ENCODE peak calls at places on chromosomes 6 and 20, in four cellular contexts. Y is upper lobe of left lung; B is pancreas; V is CD4-positive, CD25-positive, alpha-beta regulatory T cell. C is an unnamed sample. For H3K4me1 and H3K36me3, the result is how much of the 10 kb centered on the place peaks cover.

GRCh38 chr6:96762599-96762998 is 74.7 kb downstream of the GPR63 start:
- ATAC-seq in V (no peak), B (no peak), Y (peak), C (no peak)

GRCh38 chr6:134168580-134169223 is 116.3 kb upstream of the SLC2A12 start:
- ATAC-seq in B (no peak), V (no peak), Y (no peak), C (no peak)

GRCh38 chr6:36663504-36664446 is 14.7 kb upstream of the CDKN1A start:
- ATAC-seq in Y (no peak), B (no peak), V (no peak), C (no peak)

GRCh38 chr6:144647406-144647964 is 362.4 kb downstream of the UTRN start:
- ATAC-seq in Y (no peak), V (no peak), B (peak), C (no peak)

GRCh38 chr6:49072146-49072545 is 390.9 kb downstream of the MMUT start:
- ATAC-seq in V (no peak), B (no peak), Y (no peak), C (no peak)

GRCh38 chr6:144857086-144857485 is 572.0 kb downstream of the UTRN start:
- ATAC-seq in V (no peak), Y (no peak), B (no peak), C (no peak)

GRCh38 chr6:45493761-45494160 is 116.0 kb upstream of the SUPT3H start:
- ATAC-seq in Y (no peak), V (no peak), B (no peak), C (no peak)

GRCh38 chr6:54717849-54718455 is 128.6 kb upstream of the FAM83B start:
- ATAC-seq in Y (peak), V (no peak), B (peak), C (no peak)

GRCh38 chr6:137849709-137850093 is 17.4 kb upstream of the TNFAIP3 start:
- ATAC-seq in B (no peak), V (no peak), Y (no peak), C (no peak)

GRCh38 chr6:88520020-88520338 is 353.8 kb upstream of the CNR1 start:
- ATAC-seq in B (no peak), Y (peak), V (no peak), C (no peak)

GRCh38 chr6:34722451-34722850 is 25.9 kb upstream of the ILRUN start:
- ATAC-seq in Y (no peak), V (no peak), B (no peak), C (no peak)

GRCh38 chr6:12923644-12924235 is 207.2 kb downstream of the PHACTR1 start:
- ATAC-seq in V (no peak), B (no peak), Y (no peak), C (no peak)

GRCh38 chr6:25579902-25580495 is 72.0 kb upstream of the SCGN start:
- ATAC-seq in Y (no peak), B (no peak), V (no peak), C (no peak)

DNA sequence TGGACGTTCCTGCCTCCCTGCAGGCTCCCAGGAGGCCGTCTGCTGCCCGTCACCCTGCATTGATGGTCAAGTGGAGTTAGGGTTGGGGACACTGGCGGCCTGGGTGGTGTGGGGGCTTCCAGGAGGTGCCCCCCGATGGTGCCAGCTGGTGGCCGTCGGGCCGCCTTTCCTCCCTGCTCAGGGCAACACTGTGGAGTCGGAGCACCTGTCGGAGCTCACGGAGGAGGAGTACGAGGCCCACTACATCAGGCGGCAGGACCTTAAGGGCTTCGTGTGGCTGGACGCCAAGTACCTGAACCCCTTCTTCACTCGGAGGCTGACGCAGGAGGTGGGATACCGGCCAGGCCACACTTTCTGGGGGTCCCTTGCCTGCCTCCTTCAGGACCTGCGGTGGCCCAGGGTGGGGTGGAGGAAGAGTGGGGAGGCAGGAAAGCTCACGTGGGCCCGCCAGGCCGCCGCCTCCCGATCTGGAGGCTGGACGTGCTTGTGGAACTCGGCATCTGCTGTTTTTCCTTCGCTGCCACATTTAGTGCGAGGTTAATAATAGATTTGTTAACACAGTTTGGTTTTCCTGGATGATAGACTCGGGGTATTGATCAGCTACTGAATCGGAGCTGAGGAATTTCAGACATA is 28.6 kb downstream of the SPATA2 start:
- ATAC-seq in B (no peak), Y (no peak), V (no peak), C (no peak)
- H3K4me1 ChIP-seq in B (under half), Y (under half), V (under half), C (half or more)

DNA sequence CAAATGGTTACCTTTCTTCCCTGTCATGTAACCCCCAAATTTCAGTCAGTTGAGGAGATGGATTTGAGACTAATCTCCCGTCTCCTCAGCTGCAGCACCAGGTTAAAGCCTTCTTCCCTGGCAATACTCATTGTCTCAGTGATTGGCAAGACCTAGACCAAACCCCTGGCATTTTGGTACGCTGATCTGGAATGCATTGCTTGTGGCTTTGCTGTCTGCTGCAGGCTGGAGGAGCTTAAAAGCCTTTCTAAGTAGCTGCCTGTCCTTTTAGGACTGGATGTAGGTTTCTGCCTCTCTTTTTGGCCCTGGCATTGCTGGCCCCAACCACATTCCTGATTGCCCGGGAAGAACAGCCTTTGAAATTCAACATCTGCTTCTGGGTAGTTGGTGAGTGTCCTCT is 729.6 kb upstream of the GJE1 start:
- ATAC-seq in V (no peak), B (no peak), Y (no peak), C (no peak)
- H3K4me3 ChIP-seq in V (no peak), B (no peak), Y (no peak), C (no peak)

GRCh38 chr20:46464451-46464850 is 48.9 kb downstream of the ZNF334 start:
- ATAC-seq in V (no peak), Y (no peak), B (no peak), C (no peak)

GRCh38 chr20:46463852-46464251 is 49.5 kb downstream of the ZNF334 start:
- ATAC-seq in B (no peak), V (no peak), Y (peak), C (no peak)

DNA sequence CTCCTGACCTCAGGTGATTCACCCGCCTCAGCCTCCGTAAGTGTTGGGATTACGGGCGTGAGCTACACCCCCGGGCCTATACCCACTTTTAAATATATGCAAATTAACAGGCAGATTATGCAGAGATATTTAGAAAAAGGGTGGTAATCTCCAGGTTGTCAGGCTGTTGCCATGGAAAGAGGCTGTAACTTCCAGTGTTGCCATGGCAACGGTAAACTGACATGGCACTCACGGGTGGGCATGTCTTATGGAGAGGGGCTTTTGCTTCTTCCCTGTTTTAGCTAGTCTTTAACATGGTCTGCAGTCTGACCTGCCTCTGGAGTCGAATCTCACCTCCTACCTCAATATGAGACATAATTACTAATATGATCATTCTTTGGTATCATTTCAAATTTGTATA is 44.9 kb downstream of the ZNF334 start:
- ATAC-seq in V (no peak), Y (no peak), B (no peak), C (no peak)
- H3K36me3 ChIP-seq in V (under half), Y (under half), B (under half), C (under half)

GRCh38 chr20:53654932-53655674 is 61.5 kb upstream of the ZNF217 start:
- ATAC-seq in Y (no peak), B (peak), V (no peak), C (no peak)

GRCh38 chr20:53656653-53657288 is 63.1 kb upstream of the ZNF217 start:
- ATAC-seq in Y (no peak), V (no peak), B (no peak), C (no peak)

GRCh38 chr20:53655909-53656652 is 62.4 kb upstream of the ZNF217 start:
- ATAC-seq in B (no peak), Y (no peak), V (no peak), C (no peak)

GRCh38 chr20:53652859-53653520 is 59.4 kb upstream of the ZNF217 start:
- ATAC-seq in Y (no peak), V (no peak), B (peak), C (no peak)

GRCh38 chr20:53652090-53652858 is 58.6 kb upstream of the ZNF217 start:
- ATAC-seq in Y (no peak), V (peak), B (peak), C (no peak)
- H3K4me1 ChIP-seq in Y (under half), V (under half), B (under half), C (under half)

DNA sequence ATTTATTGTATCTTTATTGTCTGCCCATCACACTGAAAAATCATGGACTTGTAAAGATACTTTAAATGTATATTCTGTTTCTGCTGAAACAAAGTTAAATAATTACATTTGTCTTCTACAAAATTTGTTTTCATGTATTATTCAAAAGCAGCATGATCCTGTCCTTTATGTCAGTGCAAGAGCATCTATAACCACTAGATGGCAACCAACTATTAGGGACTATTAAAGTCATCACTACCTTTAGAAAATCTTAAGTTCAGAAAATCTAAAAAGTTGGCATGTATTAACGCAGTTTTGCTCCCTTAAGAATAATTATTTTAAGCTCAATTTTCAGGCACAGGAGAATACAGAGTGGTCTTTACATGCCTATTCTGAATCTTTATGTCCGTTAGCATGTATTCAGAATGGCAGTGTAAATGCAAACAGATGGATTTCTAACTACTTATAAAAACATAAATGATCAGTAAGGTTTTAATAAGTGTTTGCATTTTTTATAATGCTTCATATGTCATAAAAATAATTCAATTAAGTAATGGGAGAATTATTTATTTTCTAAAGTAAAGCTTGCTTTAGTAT is 17.8 kb downstream of the TMEM30A start:
- ATAC-seq in Y (peak), V (peak), B (peak), C (no peak)
- H3K4me3 ChIP-seq in Y (no peak), V (no peak), B (no peak), C (no peak)

GRCh38 chr20:1165521-1165920 is 19.3 kb downstream of the TMEM74B start:
- ATAC-seq in B (no peak), V (no peak), Y (no peak), C (no peak)
- H3K36me3 ChIP-seq in B (under half), V (half or more), Y (half or more), C (half or more)

DNA sequence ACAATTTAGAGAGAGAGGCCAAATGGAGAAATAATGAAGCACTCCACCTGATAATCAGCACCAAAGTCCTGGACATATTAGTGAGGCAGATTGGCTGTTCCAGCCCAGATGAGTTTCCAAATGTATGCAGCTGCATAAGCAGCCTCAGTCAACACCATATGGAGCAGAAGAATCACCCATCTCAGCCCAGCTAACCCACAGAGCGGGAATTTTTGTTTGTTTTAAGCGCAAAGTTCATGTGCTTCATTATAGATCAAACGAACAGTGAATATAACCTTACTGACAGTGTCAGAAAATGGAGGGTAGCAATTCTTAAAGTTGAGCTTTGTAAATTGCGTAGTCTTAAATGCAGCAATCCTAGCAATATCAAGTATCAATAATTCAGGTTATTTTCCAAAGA is 234.0 kb upstream of the CEP162 start:
- ATAC-seq in Y (no peak), B (no peak), V (no peak), C (no peak)
- H3K4me1 ChIP-seq in Y (under half), B (under half), V (under half), C (under half)

GRCh38 chr6:31114540-31114876 is at the start of gene PSORS1C1:
- ATAC-seq in B (peak), Y (peak), V (no peak), C (peak)

GRCh38 chr6:31113861-31114539 is 600 bp upstream of the PSORS1C1 start:
- ATAC-seq in Y (no peak), V (no peak), B (peak), C (peak)

GRCh38 chr6:31115941-31116560 is 1.5 kb downstream of the PSORS1C1 start:
- ATAC-seq in V (no peak), B (no peak), Y (no peak), C (no peak)

GRCh38 chr6:31116661-31117385 is 2.2 kb downstream of the PSORS1C1 start:
- ATAC-seq in Y (no peak), V (no peak), B (no peak), C (peak)

GRCh38 chr6:31114970-31115849 is 610 bp downstream of the PSORS1C1 start:
- ATAC-seq in Y (no peak), B (no peak), V (peak), C (no peak)
- H3K4me3 ChIP-seq in Y (no peak), B (no peak), V (no peak), C (peak)

GRCh38 chr20:44087857-44088120 is 99.2 kb downstream of the JPH2 start:
- ATAC-seq in B (no peak), V (no peak), Y (no peak), C (no peak)

GRCh38 chr20:44091026-44091425 is 96.0 kb downstream of the JPH2 start:
- ATAC-seq in V (no peak), Y (no peak), B (no peak), C (no peak)

GRCh38 chr20:44087051-44087856 is 99.7 kb downstream of the JPH2 start:
- ATAC-seq in B (no peak), V (no peak), Y (no peak), C (peak)

GRCh38 chr20:44092551-44093248 is 94.3 kb downstream of the JPH2 start:
- ATAC-seq in B (no peak), Y (no peak), V (no peak), C (no peak)

GRCh38 chr20:44089987-44090674 is 96.9 kb downstream of the JPH2 start:
- ATAC-seq in Y (no peak), B (peak), V (no peak), C (no peak)
- H3K36me3 ChIP-seq in Y (under half), B (under half), V (under half), C (under half)

GRCh38 chr20:63178889-63179751 is 36.8 kb downstream of the YTHDF1 start:
- ATAC-seq in Y (no peak), B (peak), V (peak), C (peak)

GRCh38 chr20:63181226-63181625 is 34.7 kb downstream of the YTHDF1 start:
- ATAC-seq in Y (no peak), V (no peak), B (no peak), C (no peak)

GRCh38 chr20:63182425-63182824 is 33.5 kb downstream of the YTHDF1 start:
- ATAC-seq in Y (no peak), V (no peak), B (no peak), C (no peak)

GRCh38 chr20:63179876-63180275 is 36.1 kb downstream of the YTHDF1 start:
- ATAC-seq in B (no peak), V (no peak), Y (no peak), C (no peak)

DNA sequence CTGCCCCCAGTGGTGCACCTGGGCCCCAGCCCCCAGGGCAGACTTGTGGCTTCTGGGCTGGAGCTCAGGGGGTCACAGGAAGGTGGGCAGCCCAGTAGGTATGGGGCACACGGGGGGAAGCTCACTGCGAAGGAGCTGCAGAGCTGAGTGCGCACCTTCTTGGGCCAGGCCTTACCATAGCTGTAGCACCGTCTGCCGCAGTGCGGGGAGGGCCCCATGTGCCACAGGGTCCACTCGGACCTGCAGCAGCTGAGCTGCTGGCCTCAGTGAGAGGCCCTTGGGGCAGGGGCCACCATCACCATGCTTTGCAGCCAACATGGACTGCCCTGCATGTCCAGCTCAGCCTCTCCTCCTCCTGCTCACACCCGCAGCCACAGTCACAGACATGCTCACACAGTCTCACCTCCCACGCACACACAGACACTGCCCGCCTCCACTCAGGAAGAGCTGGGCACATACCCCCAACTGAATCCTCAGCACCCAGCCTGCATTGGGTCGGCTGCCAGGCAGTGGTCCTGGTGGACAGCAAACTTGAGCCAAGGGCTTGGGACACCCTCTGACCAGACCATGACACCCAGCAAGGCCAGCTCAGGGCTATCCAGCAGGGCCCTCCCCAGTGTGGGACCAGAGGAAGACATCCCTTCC is 35.3 kb downstream of the YTHDF1 start:
- ATAC-seq in Y (no peak), V (no peak), B (no peak), C (no peak)
- H3K4me1 ChIP-seq in Y (under half), V (under half), B (under half), C (under half)